ENCODE peak calls at places on chromosomes 7 and 10, in nine cellular contexts. One of them, this sample, is unnamed. For H3K9me3 and H3K4me1, the result is how much of the 10 kb centered on the place peaks cover.

GRCh38 chr7:74033372-74034311 is 5.7 kb downstream of the ELN start:
- DNase-seq in IMR-90: no peak
- DNase-seq in heart left ventricle: peak
- DNase-seq in uterus: peak
- DNase-seq in ovary: peak
- DNase-seq in stomach: peak
- DNase-seq in adrenal gland: no peak
- DNase-seq in transverse colon: no peak
- DNase-seq in GM12878: no peak
- DNase-seq in this sample: no peak

GRCh38 chr7:91029688-91030087 is 234.5 kb upstream of the FZD1 start:
- DNase-seq in stomach: no peak
- DNase-seq in IMR-90: no peak
- DNase-seq in transverse colon: no peak
- DNase-seq in uterus: no peak
- DNase-seq in adrenal gland: no peak
- DNase-seq in GM12878: no peak
- DNase-seq in heart left ventricle: no peak
- DNase-seq in ovary: no peak
- DNase-seq in this sample: no peak

GRCh38 chr7:123748171-123748733 is 551 bp downstream of the WASL start:
- DNase-seq in GM12878: no peak
- DNase-seq in stomach: peak
- DNase-seq in adrenal gland: no peak
- DNase-seq in heart left ventricle: peak
- DNase-seq in transverse colon: peak
- DNase-seq in ovary: peak
- DNase-seq in IMR-90: peak
- DNase-seq in uterus: peak
- DNase-seq in this sample: peak

GRCh38 chr7:121529003-121529402 is 132.9 kb upstream of the FAM3C start:
- DNase-seq in uterus: no peak
- DNase-seq in transverse colon: no peak
- DNase-seq in stomach: no peak
- DNase-seq in GM12878: no peak
- DNase-seq in ovary: no peak
- DNase-seq in heart left ventricle: no peak
- DNase-seq in IMR-90: no peak
- DNase-seq in adrenal gland: no peak
- DNase-seq in this sample: no peak

GRCh38 chr7:4386190-4386589 is 295.9 kb upstream of the FOXK1 start:
- DNase-seq in uterus: no peak
- DNase-seq in adrenal gland: no peak
- DNase-seq in ovary: no peak
- DNase-seq in stomach: peak
- DNase-seq in GM12878: no peak
- DNase-seq in IMR-90: no peak
- DNase-seq in transverse colon: no peak
- DNase-seq in heart left ventricle: no peak
- DNase-seq in this sample: no peak

GRCh38 chr7:135074096-135074495 is 73.8 kb upstream of the TMEM140 start:
- DNase-seq in adrenal gland: no peak
- DNase-seq in IMR-90: no peak
- DNase-seq in transverse colon: no peak
- DNase-seq in stomach: no peak
- DNase-seq in heart left ventricle: no peak
- DNase-seq in uterus: no peak
- DNase-seq in GM12878: no peak
- DNase-seq in ovary: no peak
- DNase-seq in this sample: no peak

GRCh38 chr10:32207544-32207943 is 139.4 kb downstream of the EPC1 start:
- DNase-seq in uterus: no peak
- DNase-seq in GM12878: no peak
- DNase-seq in heart left ventricle: peak
- DNase-seq in stomach: peak
- DNase-seq in ovary: peak
- DNase-seq in transverse colon: peak
- DNase-seq in adrenal gland: peak
- DNase-seq in IMR-90: peak
- DNase-seq in this sample: no peak

GRCh38 chr7:3302681-3303320 is 1.7 kb downstream of the SDK1 start:
- DNase-seq in adrenal gland: no peak
- DNase-seq in ovary: no peak
- DNase-seq in heart left ventricle: no peak
- DNase-seq in transverse colon: no peak
- DNase-seq in uterus: no peak
- DNase-seq in GM12878: no peak
- DNase-seq in IMR-90: no peak
- DNase-seq in stomach: no peak
- DNase-seq in this sample: no peak

DNA sequence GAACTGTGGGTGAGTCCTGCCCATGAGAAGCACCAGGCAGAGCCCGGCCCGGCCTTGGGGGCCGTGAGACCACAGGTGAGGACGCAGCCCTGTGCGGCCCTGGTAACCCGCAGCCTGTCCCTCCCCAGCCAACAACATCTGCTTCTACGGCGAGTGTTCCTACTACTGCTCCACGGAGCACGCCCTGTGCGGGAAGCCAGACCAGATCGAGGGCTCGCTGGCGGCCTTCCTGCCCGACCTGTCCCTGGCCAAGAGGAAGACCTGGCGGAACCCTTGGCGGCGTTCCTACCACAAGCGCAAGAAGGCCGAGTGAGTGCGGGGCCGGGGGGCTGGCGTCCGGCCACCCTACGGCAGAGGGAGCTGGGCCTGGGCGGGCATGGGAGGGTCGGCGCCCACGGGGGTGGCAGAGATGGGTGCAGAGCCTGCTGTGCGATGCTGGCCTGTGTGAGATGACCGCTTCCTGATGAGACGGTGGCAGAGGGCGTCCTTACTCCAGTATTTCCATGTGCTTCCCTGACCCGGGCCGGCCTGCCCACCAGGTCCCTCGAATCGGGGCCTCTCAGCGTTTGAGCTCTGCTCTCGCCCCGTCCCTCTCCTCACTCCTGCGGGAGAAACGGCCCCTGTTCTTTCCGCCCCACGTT is 34.1 kb upstream of the FOXL3 start:
- DNase-seq in heart left ventricle: peak
- DNase-seq in ovary: no peak
- DNase-seq in adrenal gland: no peak
- DNase-seq in IMR-90: no peak
- DNase-seq in transverse colon: no peak
- DNase-seq in stomach: no peak
- DNase-seq in uterus: no peak
- DNase-seq in GM12878: no peak
- DNase-seq in this sample: peak
- H3K9me3 ChIP-seq in heart left ventricle: under half
- H3K9me3 ChIP-seq in ovary: under half
- H3K9me3 ChIP-seq in adrenal gland: under half
- H3K9me3 ChIP-seq in IMR-90: under half
- H3K9me3 ChIP-seq in transverse colon: under half
- H3K9me3 ChIP-seq in stomach: under half
- H3K9me3 ChIP-seq in uterus: under half
- H3K9me3 ChIP-seq in GM12878: under half
- H3K9me3 ChIP-seq in this sample: under half

GRCh38 chr7:515628-516027 is 4.0 kb downstream of the PDGFA start:
- DNase-seq in ovary: no peak
- DNase-seq in uterus: no peak
- DNase-seq in transverse colon: no peak
- DNase-seq in IMR-90: no peak
- DNase-seq in stomach: no peak
- DNase-seq in GM12878: no peak
- DNase-seq in heart left ventricle: no peak
- DNase-seq in adrenal gland: no peak
- DNase-seq in this sample: no peak

GRCh38 chr7:517848-518629 is 1.6 kb downstream of the PDGFA start:
- DNase-seq in adrenal gland: peak
- DNase-seq in GM12878: no peak
- DNase-seq in IMR-90: peak
- DNase-seq in ovary: peak
- DNase-seq in transverse colon: peak
- DNase-seq in heart left ventricle: peak
- DNase-seq in stomach: peak
- DNase-seq in uterus: peak
- DNase-seq in this sample: no peak

GRCh38 chr7:516606-517456 is 2.8 kb downstream of the PDGFA start:
- DNase-seq in transverse colon: peak
- DNase-seq in stomach: peak
- DNase-seq in heart left ventricle: no peak
- DNase-seq in ovary: peak
- DNase-seq in adrenal gland: peak
- DNase-seq in GM12878: no peak
- DNase-seq in IMR-90: peak
- DNase-seq in uterus: peak
- DNase-seq in this sample: peak

GRCh38 chr7:514651-515598 is 4.7 kb downstream of the PDGFA start:
- DNase-seq in adrenal gland: no peak
- DNase-seq in stomach: peak
- DNase-seq in GM12878: no peak
- DNase-seq in uterus: peak
- DNase-seq in ovary: no peak
- DNase-seq in heart left ventricle: no peak
- DNase-seq in IMR-90: no peak
- DNase-seq in transverse colon: peak
- DNase-seq in this sample: no peak

DNA sequence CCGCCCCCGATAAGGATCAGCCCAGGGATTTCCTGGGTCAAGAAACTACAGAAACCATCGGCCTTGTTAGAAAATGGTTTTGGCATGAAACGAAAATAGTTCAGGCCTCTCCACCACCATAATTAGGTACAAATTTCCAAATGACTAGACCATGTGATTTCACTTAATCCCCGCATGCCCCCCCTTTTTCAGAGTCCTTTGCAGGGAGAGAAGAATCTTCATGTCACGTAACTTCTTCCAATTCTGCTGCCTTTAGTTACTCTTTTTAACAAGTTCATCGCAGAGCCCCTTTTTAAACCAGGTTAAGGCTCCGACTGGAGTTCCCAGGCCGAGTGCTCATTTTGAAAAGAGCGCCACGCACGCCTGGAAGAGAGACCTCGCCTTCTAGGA is 3.4 kb downstream of the PDGFA start:
- DNase-seq in transverse colon: no peak
- DNase-seq in GM12878: no peak
- DNase-seq in adrenal gland: no peak
- DNase-seq in heart left ventricle: no peak
- DNase-seq in stomach: no peak
- DNase-seq in ovary: no peak
- DNase-seq in IMR-90: no peak
- DNase-seq in uterus: no peak
- DNase-seq in this sample: no peak
- H3K4me1 ChIP-seq in transverse colon: under half
- H3K4me1 ChIP-seq in GM12878: under half
- H3K4me1 ChIP-seq in adrenal gland: under half
- H3K4me1 ChIP-seq in heart left ventricle: under half
- H3K4me1 ChIP-seq in stomach: half or more
- H3K4me1 ChIP-seq in ovary: under half
- H3K4me1 ChIP-seq in IMR-90: under half
- H3K4me1 ChIP-seq in uterus: under half
- H3K4me1 ChIP-seq in this sample: under half

GRCh38 chr7:124930655-124931597 is 1.3 kb upstream of the POT1 start:
- DNase-seq in transverse colon: no peak
- DNase-seq in ovary: no peak
- DNase-seq in heart left ventricle: no peak
- DNase-seq in GM12878: no peak
- DNase-seq in adrenal gland: no peak
- DNase-seq in IMR-90: no peak
- DNase-seq in uterus: no peak
- DNase-seq in stomach: no peak
- DNase-seq in this sample: no peak

GRCh38 chr7:124924906-124925305 is 4.7 kb downstream of the POT1 start:
- DNase-seq in GM12878: no peak
- DNase-seq in stomach: no peak
- DNase-seq in uterus: no peak
- DNase-seq in transverse colon: no peak
- DNase-seq in adrenal gland: no peak
- DNase-seq in ovary: no peak
- DNase-seq in heart left ventricle: no peak
- DNase-seq in IMR-90: no peak
- DNase-seq in this sample: no peak

GRCh38 chr7:124930173-124930623 is 573 bp upstream of the POT1 start:
- DNase-seq in transverse colon: no peak
- DNase-seq in stomach: no peak
- DNase-seq in IMR-90: no peak
- DNase-seq in adrenal gland: no peak
- DNase-seq in ovary: no peak
- DNase-seq in heart left ventricle: no peak
- DNase-seq in GM12878: no peak
- DNase-seq in uterus: no peak
- DNase-seq in this sample: no peak

DNA sequence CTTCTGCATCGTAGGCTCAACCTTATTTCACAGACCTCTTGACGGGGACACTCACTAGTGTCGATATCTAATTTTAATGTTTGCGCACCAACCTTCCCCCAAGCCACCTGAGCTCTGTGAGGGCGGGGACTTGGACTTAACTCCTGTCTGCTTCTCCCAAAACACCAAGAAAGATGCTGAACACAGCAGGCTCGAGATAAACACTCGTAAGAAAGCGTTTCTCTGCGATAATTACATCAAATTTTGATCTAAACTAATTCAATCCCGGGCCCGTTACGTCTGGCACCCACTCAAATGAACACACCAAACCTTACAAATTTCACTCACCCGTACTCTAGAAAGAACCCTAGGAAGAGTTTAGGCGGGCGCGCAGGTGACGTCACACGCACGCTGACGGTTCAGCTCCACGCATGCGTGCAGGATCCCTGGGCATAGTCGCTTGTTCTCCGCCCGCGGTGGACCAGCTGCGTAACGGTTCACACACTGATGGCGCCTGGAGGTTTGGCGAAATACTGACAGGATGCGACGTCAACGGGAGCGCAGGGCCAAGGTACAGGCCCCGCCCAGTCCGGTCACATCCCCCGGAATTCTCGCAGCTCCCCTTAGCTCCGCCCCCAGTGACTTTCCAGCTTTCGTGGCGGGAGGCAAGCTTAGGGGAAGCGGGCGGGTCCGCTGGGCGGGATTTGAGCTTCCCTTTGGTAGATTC is at the start of gene POT1:
- DNase-seq in uterus: peak
- DNase-seq in GM12878: peak
- DNase-seq in ovary: peak
- DNase-seq in transverse colon: peak
- DNase-seq in heart left ventricle: peak
- DNase-seq in IMR-90: peak
- DNase-seq in adrenal gland: peak
- DNase-seq in stomach: peak
- DNase-seq in this sample: peak
- TF ChIP-seq POLR2A in uterus: peak
- TF ChIP-seq POLR2A in GM12878: peak
- TF ChIP-seq POLR2A in ovary: peak
- TF ChIP-seq POLR2A in transverse colon: peak
- TF ChIP-seq POLR2A in heart left ventricle: no peak
- TF ChIP-seq POLR2A in IMR-90: peak
- TF ChIP-seq POLR2A in adrenal gland: peak
- TF ChIP-seq POLR2A in stomach: no peak
- TF ChIP-seq POLR2A in this sample: peak

GRCh38 chr7:15341811-15342210 is 220.0 kb downstream of the AGMO start:
- DNase-seq in ovary: no peak
- DNase-seq in IMR-90: no peak
- DNase-seq in stomach: no peak
- DNase-seq in GM12878: no peak
- DNase-seq in transverse colon: no peak
- DNase-seq in uterus: no peak
- DNase-seq in adrenal gland: no peak
- DNase-seq in heart left ventricle: no peak
- DNase-seq in this sample: no peak

GRCh38 chr7:15345216-15345615 is 216.6 kb downstream of the AGMO start:
- DNase-seq in ovary: no peak
- DNase-seq in stomach: no peak
- DNase-seq in heart left ventricle: no peak
- DNase-seq in IMR-90: no peak
- DNase-seq in adrenal gland: no peak
- DNase-seq in transverse colon: no peak
- DNase-seq in GM12878: no peak
- DNase-seq in uterus: no peak
- DNase-seq in this sample: no peak
- H3K9me3 ChIP-seq in ovary: under half
- H3K9me3 ChIP-seq in stomach: under half
- H3K9me3 ChIP-seq in heart left ventricle: under half
- H3K9me3 ChIP-seq in IMR-90: under half
- H3K9me3 ChIP-seq in adrenal gland: under half
- H3K9me3 ChIP-seq in transverse colon: under half
- H3K9me3 ChIP-seq in GM12878: under half
- H3K9me3 ChIP-seq in uterus: under half
- H3K9me3 ChIP-seq in this sample: under half

This sample was measured in right lobe of liver.